ENCODE peak calls at places on chromosomes 6 and 20, in seven cellular contexts. Z is ovary; S is AG04449; N is astrocyte of the cerebellum; A is foreskin fibroblast; E is uterus; G is CD8-positive, alpha-beta T cell. C is an unnamed sample.

GRCh38 chr6:163802267-163802666 is 387.7 kb downstream of the QKI start:
- DNase-seq in Z (no peak), S (no peak), N (no peak), A (no peak), E (no peak), G (no peak), C (no peak)

GRCh38 chr6:4687989-4688947 is 87.9 kb upstream of the CDYL start:
- DNase-seq in Z (no peak), S (peak), N (no peak), A (peak), E (no peak), G (no peak), C (no peak)

GRCh38 chr6:13445005-13445743 is 42.2 kb downstream of the GFOD1 start:
- DNase-seq in Z (peak), S (no peak), N (no peak), A (peak), E (peak), G (no peak), C (no peak)

GRCh38 chr6:52788478-52788877 is 15.1 kb downstream of the GSTA1 start:
- DNase-seq in Z (no peak), S (no peak), N (no peak), A (no peak), E (no peak), G (no peak), C (no peak)

GRCh38 chr20:33604991-33605370 is 57.1 kb upstream of the C20orf144 start:
- DNase-seq in Z (no peak), S (no peak), N (no peak), A (no peak), E (no peak), G (no peak), C (no peak)

GRCh38 chr6:8529250-8529649 is 93.9 kb upstream of the SLC35B3 start:
- DNase-seq in Z (no peak), S (no peak), N (no peak), A (no peak), E (no peak), G (no peak), C (no peak)

GRCh38 chr6:14612016-14612415 is 494.4 kb downstream of the CD83 start:
- DNase-seq in Z (no peak), S (no peak), N (no peak), A (peak), E (no peak), G (no peak), C (peak)

GRCh38 chr6:34090935-34091334 is 55.0 kb downstream of the GRM4 start:
- DNase-seq in Z (no peak), S (no peak), N (no peak), A (no peak), E (no peak), G (no peak), C (no peak)

GRCh38 chr6:10564975-10565374 is 43.8 kb downstream of the GCNT2 start:
- DNase-seq in Z (no peak), S (no peak), N (no peak), A (no peak), E (no peak), G (no peak), C (no peak)

GRCh38 chr6:34106900-34107299 is 39.0 kb downstream of the GRM4 start:
- DNase-seq in Z (no peak), S (no peak), N (no peak), A (no peak), E (no peak), G (no peak), C (no peak)

GRCh38 chr6:56244089-56244488 is 3.3 kb downstream of the COL21A1 start:
- DNase-seq in Z (no peak), S (no peak), N (no peak), A (peak), E (no peak), G (no peak), C (no peak)

GRCh38 chr6:30483677-30484279 is 5.5 kb upstream of the HLA-E start:
- DNase-seq in Z (no peak), S (no peak), N (peak), A (peak), E (peak), G (no peak), C (peak)

GRCh38 chr6:122839477-122839876 is 50.4 kb downstream of the SMPDL3A start:
- DNase-seq in Z (peak), S (no peak), N (peak), A (peak), E (peak), G (no peak), C (peak)

GRCh38 chr20:50395258-50395729 is 114.9 kb upstream of the PTPN1 start:
- DNase-seq in Z (peak), S (no peak), N (no peak), A (peak), E (peak), G (no peak), C (no peak)

GRCh38 chr6:66926060-66926459 is 1219.0 kb upstream of the EYS start:
- DNase-seq in Z (no peak), S (no peak), N (no peak), A (peak), E (no peak), G (no peak), C (no peak)

GRCh38 chr20:13525225-13525940 is 113.3 kb downstream of the TASP1 start:
- DNase-seq in Z (no peak), S (peak), N (peak), A (peak), E (no peak), G (no peak), C (peak)

GRCh38 chr6:74607934-74608333 is 597.9 kb downstream of the COL12A1 start:
- DNase-seq in Z (no peak), S (no peak), N (no peak), A (peak), E (no peak), G (no peak), C (no peak)

GRCh38 chr6:21873562-21873961 is 280.0 kb downstream of the SOX4 start:
- DNase-seq in Z (no peak), S (peak), N (peak), A (peak), E (peak), G (no peak), C (peak)

GRCh38 chr6:90295854-90296345 is 743 bp downstream of the BACH2 start:
- DNase-seq in Z (peak), S (no peak), N (peak), A (peak), E (peak), G (peak), C (peak)

GRCh38 chr6:118746100-118746874 is 94.9 kb upstream of the CEP85L start:
- DNase-seq in Z (no peak), S (no peak), N (no peak), A (no peak), E (no peak), G (no peak), C (no peak)

GRCh38 chr6:30619561-30619960 is 1.9 kb downstream of the MRPS18B start:
- DNase-seq in Z (no peak), S (no peak), N (no peak), A (no peak), E (no peak), G (no peak), C (no peak)

GRCh38 chr6:99356641-99357040 is 7.2 kb upstream of the FAXC start:
- DNase-seq in Z (no peak), S (no peak), N (no peak), A (no peak), E (no peak), G (no peak), C (no peak)

GRCh38 chr6:33492093-33492492 is 37.7 kb downstream of the ZBTB9 start:
- DNase-seq in Z (no peak), S (no peak), N (no peak), A (no peak), E (no peak), G (no peak), C (no peak)

GRCh38 chr6:14757414-14757813 is 488.5 kb upstream of the JARID2 start:
- DNase-seq in Z (no peak), S (no peak), N (no peak), A (no peak), E (no peak), G (no peak), C (no peak)

GRCh38 chr6:160247457-160247883 is 11.2 kb downstream of the SLC22A2 start:
- DNase-seq in Z (no peak), S (no peak), N (no peak), A (no peak), E (no peak), G (no peak), C (no peak)

GRCh38 chr6:76351275-76351674 is 278.8 kb upstream of the IMPG1 start:
- DNase-seq in Z (no peak), S (no peak), N (no peak), A (no peak), E (no peak), G (no peak), C (no peak)

GRCh38 chr20:45779011-45779915 is 12.4 kb downstream of the WFDC3 start:
- DNase-seq in Z (peak), S (peak), N (peak), A (peak), E (peak), G (no peak), C (peak)

GRCh38 chr6:89745728-89746127 is 73.9 kb downstream of the MDN1 start:
- DNase-seq in Z (no peak), S (no peak), N (no peak), A (peak), E (no peak), G (no peak), C (peak)

GRCh38 chr6:138690975-138691594 is 82.5 kb upstream of the CCDC28A start:
- DNase-seq in Z (no peak), S (no peak), N (no peak), A (no peak), E (no peak), G (no peak), C (no peak)
- H3K4me3 ChIP-seq in Z (no peak), S (peak), N (peak), A (peak), E (no peak), G (no peak), C (peak)

GRCh38 chr6:130613176-130613575 is 214.0 kb upstream of the SMLR1 start:
- DNase-seq in Z (no peak), S (no peak), N (no peak), A (no peak), E (no peak), G (no peak), C (no peak)
- TF ChIP-seq CTCF in Z (no peak), S (no peak), N (no peak), A (no peak), E (no peak), G (no peak), C (no peak)

DNA sequence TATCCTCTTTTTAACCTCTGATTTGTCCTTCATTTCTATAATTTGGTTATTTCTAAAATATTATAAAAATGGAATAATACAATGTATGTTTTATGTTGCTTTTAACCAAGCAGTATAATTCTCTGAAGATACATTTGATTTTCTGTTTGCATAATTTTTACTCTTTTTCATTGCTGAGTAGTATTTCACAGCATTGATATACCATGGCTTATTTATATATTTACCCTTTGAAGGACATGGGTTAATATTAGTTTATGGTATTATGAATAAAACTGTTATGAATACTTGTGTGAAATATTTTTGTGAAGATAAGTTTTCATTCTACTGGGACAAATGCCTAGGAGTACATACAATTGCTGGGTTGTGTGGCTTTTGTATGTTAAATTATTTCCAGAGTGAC is 748.6 kb downstream of the TENT5A start:
- DNase-seq in Z (no peak), S (no peak), N (no peak), A (no peak), E (no peak), G (no peak), C (no peak)
- H3K4me3 ChIP-seq in Z (no peak), S (no peak), N (no peak), A (no peak), E (no peak), G (no peak), C (no peak)

DNA sequence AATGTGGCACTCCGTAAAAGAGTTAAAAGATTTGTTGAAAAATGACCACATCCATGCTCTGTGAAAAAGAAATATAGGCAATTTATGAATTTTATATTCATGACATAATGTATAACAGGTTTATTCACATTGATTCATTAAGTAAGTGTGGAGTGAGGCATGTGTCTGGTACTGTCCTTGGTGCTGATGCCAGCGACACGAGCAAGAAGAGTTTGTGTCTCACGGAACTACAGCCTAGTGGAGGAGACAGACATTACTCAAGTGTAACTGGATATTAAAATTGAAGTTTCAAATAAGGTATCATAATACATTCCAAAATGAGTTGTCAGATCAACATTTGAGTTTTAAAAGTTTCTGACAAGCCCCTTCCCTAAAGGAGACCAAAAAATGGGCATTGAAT is 158.2 kb upstream of the PRND start:
- DNase-seq in Z (no peak), S (no peak), N (peak), A (peak), E (no peak), G (no peak), C (peak)
- TF ChIP-seq CTCF in Z (no peak), S (peak), N (peak), A (peak), E (no peak), G (no peak), C (no peak)

DNA sequence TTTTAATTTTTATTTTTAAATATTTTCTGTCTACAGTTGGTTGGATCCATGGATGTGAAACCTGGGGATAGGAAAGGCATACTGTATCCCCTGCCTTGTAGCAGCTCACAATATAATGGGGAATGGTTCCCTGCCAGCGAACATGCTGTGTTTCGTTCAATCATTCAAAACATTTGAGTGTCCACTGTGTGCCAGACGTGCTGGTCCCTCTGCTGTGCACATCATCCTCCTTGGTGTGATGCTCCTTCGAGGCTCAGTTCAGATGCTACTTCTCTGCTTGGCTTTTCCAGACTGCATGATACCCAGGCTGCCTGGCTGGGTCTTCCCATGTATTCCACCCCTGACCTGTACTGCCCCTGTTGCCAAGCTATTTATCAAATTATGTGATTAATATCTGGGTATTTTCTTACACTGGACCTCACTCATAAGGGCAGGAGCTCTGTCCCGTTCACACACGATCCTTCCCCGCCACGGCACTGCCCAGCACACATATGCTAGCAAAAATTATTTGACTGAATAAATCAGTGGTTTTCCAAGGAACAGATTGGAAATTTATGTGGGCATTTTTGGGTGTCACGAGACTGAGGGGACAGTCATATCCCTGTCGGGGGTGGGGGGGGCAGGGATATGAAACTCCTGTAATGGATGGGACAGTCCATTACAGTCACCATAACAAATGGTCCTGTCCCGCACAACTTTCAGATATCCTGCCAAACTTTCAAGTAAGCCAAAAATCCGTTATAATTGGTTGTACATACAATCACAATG is 4.9 kb downstream of the SDCBP2 start:
- DNase-seq in Z (no peak), S (no peak), N (no peak), A (no peak), E (peak), G (no peak), C (no peak)
- H3K4me3 ChIP-seq in Z (no peak), S (no peak), N (no peak), A (no peak), E (no peak), G (no peak), C (no peak)